ENCODE peak calls at places on chromosome 17, in four cellular contexts. U is left lung, L is upper lobe of right lung, F is fibroblast of mammary gland. R is an unnamed sample.

GRCh38 chr17:14513835-14514234 is 213.0 kb downstream of the HS3ST3B1 start:
- DNase-seq in F (no peak), L (no peak), U (no peak), R (no peak)

GRCh38 chr17:56913000-56913866 is 616 bp downstream of the TRIM25 start:
- DNase-seq in L (peak; percentile 69), U (peak; percentile 61), F (no peak), R (peak; percentile 10)

GRCh38 chr17:80025796-80026195 is 9.9 kb downstream of the TBC1D16 start:
- DNase-seq in U (no peak), L (no peak), F (no peak), R (no peak)

GRCh38 chr17:34382586-34383224 is 19.7 kb upstream of the CCL1 start:
- DNase-seq in L (no peak), F (no peak), U (no peak), R (peak; percentile 42)

GRCh38 chr17:46851029-46851741 is at the start of gene WNT9B:
- DNase-seq in L (no peak), U (no peak), F (no peak), R (no peak)

GRCh38 chr17:61168506-61168905 is 231.1 kb upstream of the TBX2 start:
- DNase-seq in U (no peak), L (no peak), F (peak; percentile 30), R (no peak)

GRCh38 chr17:283911-284675 is 68.5 kb downstream of the RPH3AL start:
- DNase-seq in L (peak; percentile 58), F (no peak), U (no peak), R (no peak)

GRCh38 chr17:43068570-43069367 is 43.7 kb downstream of the RND2 start:
- DNase-seq in F (no peak), L (no peak), U (no peak), R (peak; percentile 5)

GRCh38 chr17:63335818-63336217 is 110.3 kb downstream of the CYB561 start:
- DNase-seq in U (no peak), L (no peak), F (no peak), R (no peak)

GRCh38 chr17:20073056-20073979 is 64.2 kb downstream of the SPECC1 start:
- DNase-seq in U (peak; percentile 65), F (peak; percentile 51), L (no peak), R (peak; percentile 46)

GRCh38 chr17:29664743-29665479 is 42.2 kb upstream of the CORO6 start:
- DNase-seq in U (no peak), F (peak; percentile 80), L (no peak), R (peak; percentile 53)

GRCh38 chr17:36742267-36743000 is 141.1 kb downstream of the MRM1 start:
- DNase-seq in U (no peak), L (no peak), F (no peak), R (no peak)

GRCh38 chr17:15930426-15930825 is 14.5 kb upstream of the ADORA2B start:
- DNase-seq in L (peak; percentile 7), F (no peak), U (no peak), R (no peak)

GRCh38 chr17:72618018-72618509 is 474.4 kb downstream of the SLC39A11 start:
- DNase-seq in L (no peak), U (no peak), F (no peak), R (peak; percentile 11)

GRCh38 chr17:50132104-50132794 is 2.3 kb upstream of the SAMD14 start:
- DNase-seq in U (no peak), F (no peak), L (no peak), R (no peak)

GRCh38 chr17:50675627-50676026 is 32.1 kb downstream of the ANKRD40 start:
- DNase-seq in L (peak; percentile 40), U (no peak), F (no peak), R (no peak)

GRCh38 chr17:80755650-80756405 is 211.2 kb downstream of the RPTOR start:
- DNase-seq in L (no peak), F (no peak), U (peak; percentile 10), R (no peak)

GRCh38 chr17:37327341-37328090 is 48.3 kb upstream of the C17orf78 start:
- DNase-seq in U (no peak), F (peak; percentile 87), L (no peak), R (peak; percentile 82)

GRCh38 chr17:68512967-68513474 is 791 bp downstream of the PRKAR1A start:
- DNase-seq in L (no peak), U (no peak), F (peak; percentile 73), R (peak; percentile 64)

GRCh38 chr17:82245144-82246039 is 16.6 kb downstream of the SLC16A3 start:
- DNase-seq in F (no peak), U (no peak), L (no peak), R (no peak)

GRCh38 chr17:65359016-65359415 is 202.4 kb downstream of the AXIN2 start:
- DNase-seq in U (no peak), F (peak; percentile 83), L (no peak), R (peak; percentile 78)

GRCh38 chr17:7176870-7177209 is 2.3 kb downstream of the ASGR1 start:
- DNase-seq in L (no peak), F (no peak), U (no peak), R (no peak)

GRCh38 chr17:82978765-82979349 is 100.6 kb upstream of the METRNL start:
- DNase-seq in L (peak; percentile 67), F (no peak), U (peak; percentile 55), R (no peak)

GRCh38 chr17:82388922-82389283 is 17.3 kb downstream of the UTS2R start:
- DNase-seq in L (no peak), F (no peak), U (no peak), R (no peak)

GRCh38 chr17:50917418-50917743 is 51.2 kb upstream of the TOB1 start:
- DNase-seq in F (no peak), U (no peak), L (no peak), R (no peak)

GRCh38 chr17:59328534-59329095 is 2.8 kb upstream of the YPEL2 start:
- DNase-seq in U (no peak), F (no peak), L (no peak), R (no peak)

GRCh38 chr17:77782611-77783010 is 175.9 kb upstream of the TNRC6C start:
- DNase-seq in U (no peak), F (no peak), L (no peak), R (no peak)

GRCh38 chr17:75827291-75828050 is 16.7 kb downstream of the UNC13D start:
- DNase-seq in F (peak; percentile 52), L (no peak), U (no peak), R (peak; percentile 65)

GRCh38 chr17:77786740-77787505 is 171.6 kb upstream of the TNRC6C start:
- DNase-seq in U (no peak), L (no peak), F (no peak), R (no peak)

GRCh38 chr17:72852267-72852945 is 240.1 kb downstream of the SLC39A11 start:
- DNase-seq in U (no peak), L (no peak), F (peak; percentile 21), R (no peak)

GRCh38 chr17:57861000-57861736 is 11.3 kb upstream of the MRPS23 start:
- DNase-seq in L (peak; percentile 82), U (peak; percentile 85), F (no peak), R (no peak)

GRCh38 chr17:77433385-77434135 is 292.8 kb downstream of the SEC14L1 start:
- DNase-seq in L (no peak), U (no peak), F (peak; percentile 71), R (peak; percentile 68)

GRCh38 chr17:40301315-40301714 is 7.7 kb upstream of the RARA start:
- DNase-seq in L (no peak), U (no peak), F (no peak), R (no peak)

DNA sequence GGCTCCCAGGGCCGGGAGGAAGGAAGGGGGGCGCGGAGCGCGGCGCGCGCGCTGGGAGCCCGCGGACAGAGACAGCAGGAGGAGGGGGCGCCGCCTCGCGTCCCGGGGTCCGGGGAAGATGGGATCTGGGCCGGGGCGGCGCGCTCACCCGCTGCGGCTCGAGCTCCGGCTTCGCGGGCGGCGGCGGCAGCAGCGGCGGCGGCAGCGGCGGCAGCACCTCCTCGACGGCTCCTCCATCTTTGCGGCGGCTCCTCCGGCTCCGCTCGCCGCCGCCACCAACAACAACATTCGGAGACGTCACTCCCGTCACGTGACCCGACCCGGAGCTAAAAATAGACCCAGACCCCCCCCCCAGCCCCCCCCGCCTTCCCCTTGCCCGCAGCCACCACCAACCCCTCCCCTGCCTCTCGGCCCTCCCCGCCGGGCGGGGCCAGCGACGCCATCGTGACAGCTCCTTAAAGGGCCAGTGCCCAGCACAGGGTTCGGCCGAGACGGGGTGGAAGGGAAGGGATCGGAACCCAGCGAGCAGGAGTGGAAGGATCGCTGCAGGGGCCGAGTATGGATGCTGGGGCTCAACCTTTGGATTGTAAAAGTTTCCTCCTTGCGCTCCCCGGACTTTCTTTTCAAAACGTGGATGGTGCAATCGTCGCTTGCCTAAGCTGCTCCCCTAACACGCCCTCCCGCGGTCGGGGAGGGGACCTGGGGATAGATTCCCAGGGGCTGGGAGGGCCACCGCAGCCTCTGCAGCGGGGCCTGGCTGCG is at the start of gene HDAC5:
- DNase-seq in L (peak; percentile 98), U (peak; percentile 98), F (peak; percentile 91), R (peak; percentile 95)
- TF ChIP-seq CTCF in L (peak; percentile 58), U (peak; percentile 59), F (peak; percentile 49), R (peak; percentile 53)

DNA sequence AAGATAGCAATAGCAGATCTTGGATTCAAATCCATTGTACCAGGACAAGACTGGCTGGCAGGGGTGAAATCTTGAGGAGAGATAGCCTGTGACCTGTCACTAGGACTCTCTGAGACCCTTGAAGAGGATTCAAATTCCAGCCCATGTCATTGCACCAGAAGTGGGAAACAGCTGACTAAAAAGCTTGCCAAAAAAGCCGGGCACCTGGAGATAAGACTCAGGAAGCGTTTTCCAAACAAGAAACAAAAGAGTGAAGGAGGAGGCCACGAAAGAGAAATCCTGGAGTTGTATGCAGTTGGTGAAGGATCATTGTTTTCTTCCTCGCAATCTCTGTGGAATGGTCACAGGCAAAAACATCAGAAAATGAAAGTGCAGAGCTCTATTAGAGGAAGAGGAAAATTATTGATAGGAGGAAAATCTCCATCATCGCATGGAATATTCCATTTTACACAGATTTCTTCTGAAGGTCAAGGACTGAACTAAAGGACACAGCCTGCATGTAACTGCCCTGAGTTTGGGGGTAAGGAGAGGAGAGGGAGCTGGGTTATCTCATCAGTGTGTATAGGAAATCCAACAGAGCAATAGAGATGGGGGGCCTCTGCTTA is 9.0 kb upstream of the WSB1 start:
- DNase-seq in L (no peak), F (no peak), U (no peak), R (peak; percentile 65)
- H3K4me3 ChIP-seq in L (no peak overlapping the region), F (no peak overlapping the region), U (no peak overlapping the region), R (no peak overlapping the region)

GRCh38 chr17:9071921-9072503 is 50.7 kb downstream of the NTN1 start:
- DNase-seq in F (no peak), U (no peak), L (no peak), R (no peak)
- TF ChIP-seq CTCF in F (no peak), U (no peak), L (no peak), R (no peak)

GRCh38 chr17:48546187-48546923 is 1.4 kb upstream of the HOXB2 start:
- DNase-seq in F (peak; percentile 80), U (no peak), L (no peak), R (no peak)
- H3K4me3 ChIP-seq in F (peak overlapping the region; percentile 44), U (no peak overlapping the region), L (peak overlapping the region; percentile 35), R (peak overlapping the region; percentile 23)

GRCh38 chr17:44708401-44709263 is at the start of gene DBF4B:
- DNase-seq in L (peak; percentile 81), F (peak; percentile 92), U (peak; percentile 85), R (peak; percentile 95)
- TF ChIP-seq CTCF in L (no peak), F (no peak), U (no peak), R (no peak)

GRCh38 chr17:18225121-18225561 is 294 bp upstream of the LLGL1 start:
- DNase-seq in L (peak; percentile 99), F (peak; percentile 92), U (peak; percentile 96), R (peak; percentile 95)
- H3K4me3 ChIP-seq in L (peak overlapping the region; percentile 39), F (peak overlapping the region; percentile 42), U (peak overlapping the region; percentile 59), R (peak overlapping the region; percentile 34)

GRCh38 chr17:39161967-39162366 is 4.0 kb downstream of the ARL5C start:
- DNase-seq in U (no peak), F (no peak), L (no peak), R (no peak)
- TF ChIP-seq CTCF in U (no peak), F (no peak), L (no peak), R (no peak)

GRCh38 chr17:41553176-41553575 is 18.7 kb downstream of the KRT9 start:
- DNase-seq in U (no peak), L (no peak), F (peak; percentile 56), R (no peak)
- H3K4me3 ChIP-seq in U (no peak overlapping the region), L (no peak overlapping the region), F (no peak overlapping the region), R (no peak overlapping the region)

R was measured in fibroblast of pulmonary artery.